ENCODE peak calls at places on chromosome 15, in six cellular contexts. X, E, W, D, U and J are unnamed samples. For H3K27me3, the result is how much of the 10 kb centered on the place peaks cover.

GRCh38 chr15:83323296-83323711 is 38.8 kb upstream of the BNC1 start:
- DNase-seq in X (no peak), E (peak), W (no peak), D (peak), U (no peak), J (no peak)

GRCh38 chr15:64841258-64842098 is at the start of gene PLEKHO2:
- DNase-seq in X (peak), E (peak), W (peak), D (peak), U (peak), J (peak)

GRCh38 chr15:40764766-40765136 is 883 bp downstream of the GCHFR start:
- DNase-seq in X (no peak), E (no peak), W (no peak), D (no peak), U (no peak), J (no peak)

GRCh38 chr15:27579738-27580137 is 519.4 kb downstream of the OCA2 start:
- DNase-seq in X (no peak), E (no peak), W (no peak), D (no peak), U (no peak), J (no peak)

GRCh38 chr15:101525087-101525669 is 35.7 kb upstream of the PCSK6 start:
- DNase-seq in X (no peak), E (no peak), W (no peak), D (no peak), U (no peak), J (no peak)

GRCh38 chr15:82566690-82567089 is 26.4 kb upstream of the RPS17 start:
- DNase-seq in X (no peak), E (peak), W (no peak), D (no peak), U (no peak), J (no peak)

GRCh38 chr15:66703540-66703941 is 1.5 kb downstream of the SMAD6 start:
- DNase-seq in X (peak), E (peak), W (peak), D (peak), U (no peak), J (peak)

GRCh38 chr15:90044916-90045371 is 43.8 kb downstream of the ZNF710 start:
- DNase-seq in X (no peak), E (no peak), W (no peak), D (no peak), U (no peak), J (no peak)

GRCh38 chr15:99076555-99077308 is 28.1 kb upstream of the SYNM start:
- DNase-seq in X (peak), E (peak), W (peak), D (peak), U (no peak), J (peak)

GRCh38 chr15:29870495-29871151 is 48.4 kb upstream of the TJP1 start:
- DNase-seq in X (no peak), E (no peak), W (peak), D (peak), U (no peak), J (no peak)

GRCh38 chr15:66802087-66803001 is 100.3 kb downstream of the SMAD6 start:
- DNase-seq in X (no peak), E (peak), W (no peak), D (no peak), U (no peak), J (no peak)

GRCh38 chr15:89828324-89829145 is 13.9 kb upstream of the ANPEP start:
- DNase-seq in X (no peak), E (peak), W (peak), D (peak), U (no peak), J (no peak)

GRCh38 chr15:79283252-79284048 is 928 bp downstream of the ANKRD34C start:
- DNase-seq in X (peak), E (peak), W (peak), D (peak), U (no peak), J (peak)

GRCh38 chr15:56339594-56339993 is 25.6 kb upstream of the TEX9 start:
- DNase-seq in X (no peak), E (no peak), W (no peak), D (no peak), U (no peak), J (no peak)

GRCh38 chr15:51623386-51623938 is 891 bp upstream of the DMXL2 start:
- DNase-seq in X (no peak), E (no peak), W (no peak), D (no peak), U (no peak), J (no peak)

GRCh38 chr15:72050700-72051099 is 67.2 kb downstream of the MYO9A start:
- DNase-seq in X (no peak), E (no peak), W (no peak), D (no peak), U (no peak), J (no peak)

GRCh38 chr15:80815076-80815475 is 35.9 kb downstream of the CEMIP start:
- DNase-seq in X (no peak), E (no peak), W (no peak), D (no peak), U (no peak), J (no peak)

GRCh38 chr15:66734961-66735908 is 33.2 kb downstream of the SMAD6 start:
- DNase-seq in X (no peak), E (no peak), W (no peak), D (no peak), U (no peak), J (no peak)

GRCh38 chr15:33402640-33403039 is 91.9 kb downstream of the RYR3 start:
- DNase-seq in X (no peak), E (no peak), W (no peak), D (no peak), U (no peak), J (no peak)

GRCh38 chr15:40279437-40280141 is 3.3 kb downstream of the ANKRD63 start:
- DNase-seq in X (peak), E (peak), W (peak), D (peak), U (no peak), J (peak)

GRCh38 chr15:65259367-65259781 is 27.3 kb downstream of the PARP16 start:
- DNase-seq in X (no peak), E (peak), W (no peak), D (peak), U (no peak), J (no peak)

GRCh38 chr15:90265271-90266060 is at the start of gene NGRN:
- DNase-seq in X (peak), E (peak), W (peak), D (peak), U (peak), J (peak)

GRCh38 chr15:37984368-37984767 is 49.9 kb downstream of the TMCO5A start:
- DNase-seq in X (no peak), E (no peak), W (no peak), D (no peak), U (no peak), J (no peak)

GRCh38 chr15:74134387-74135027 is 4.1 kb downstream of the ISLR2 start:
- DNase-seq in X (no peak), E (peak), W (peak), D (peak), U (no peak), J (peak)

GRCh38 chr15:67070150-67070549 is 4.7 kb downstream of the SMAD3 start:
- DNase-seq in X (no peak), E (no peak), W (no peak), D (no peak), U (no peak), J (no peak)

GRCh38 chr15:34349769-34350168 is 6.7 kb downstream of the NUTM1 start:
- DNase-seq in X (no peak), E (no peak), W (no peak), D (no peak), U (no peak), J (no peak)

GRCh38 chr15:70526974-70527325 is 236.4 kb downstream of the UACA start:
- DNase-seq in X (no peak), E (no peak), W (no peak), D (no peak), U (no peak), J (no peak)

GRCh38 chr15:28273468-28273867 is 48.5 kb downstream of the HERC2 start:
- DNase-seq in X (no peak), E (peak), W (peak), D (no peak), U (no peak), J (no peak)

GRCh38 chr15:88930579-88930978 is 17.4 kb upstream of the MFGE8 start:
- DNase-seq in X (no peak), E (no peak), W (no peak), D (no peak), U (no peak), J (no peak)

GRCh38 chr15:60673918-60674558 is 195.1 kb upstream of the ICE2 start:
- DNase-seq in X (no peak), E (peak), W (no peak), D (peak), U (no peak), J (no peak)

GRCh38 chr15:60669351-60669750 is 190.4 kb upstream of the ICE2 start:
- DNase-seq in X (no peak), E (no peak), W (no peak), D (no peak), U (no peak), J (no peak)

GRCh38 chr15:60673156-60673555 is 194.2 kb upstream of the ICE2 start:
- DNase-seq in X (no peak), E (no peak), W (no peak), D (no peak), U (no peak), J (no peak)

GRCh38 chr15:60674704-60675405 is 195.9 kb upstream of the ICE2 start:
- DNase-seq in X (no peak), E (peak), W (no peak), D (no peak), U (no peak), J (no peak)

DNA sequence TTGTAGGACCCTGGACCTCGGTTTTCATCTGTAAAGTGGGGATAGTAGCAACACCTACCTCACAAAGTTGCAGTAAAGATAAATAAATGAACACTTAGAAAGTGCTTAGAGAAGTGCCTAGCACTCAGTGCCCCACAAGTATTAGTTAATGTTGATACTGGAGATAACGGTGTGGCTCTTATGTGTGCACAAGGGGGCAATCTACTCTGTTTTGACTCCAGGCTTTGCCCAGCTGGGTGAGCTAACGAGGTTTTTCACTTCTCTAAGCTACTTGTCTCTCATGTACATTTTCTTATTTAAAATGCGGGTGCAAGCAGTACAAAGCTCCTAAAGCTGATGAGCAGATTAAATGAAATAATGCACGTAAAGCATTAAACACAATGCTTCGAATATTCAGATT is 193.5 kb upstream of the ICE2 start:
- DNase-seq in X (no peak), E (no peak), W (peak), D (no peak), U (no peak), J (no peak)
- TF ChIP-seq CTCF in X (no peak), E (no peak), W (peak), D (no peak), U (no peak), J (peak)

DNA sequence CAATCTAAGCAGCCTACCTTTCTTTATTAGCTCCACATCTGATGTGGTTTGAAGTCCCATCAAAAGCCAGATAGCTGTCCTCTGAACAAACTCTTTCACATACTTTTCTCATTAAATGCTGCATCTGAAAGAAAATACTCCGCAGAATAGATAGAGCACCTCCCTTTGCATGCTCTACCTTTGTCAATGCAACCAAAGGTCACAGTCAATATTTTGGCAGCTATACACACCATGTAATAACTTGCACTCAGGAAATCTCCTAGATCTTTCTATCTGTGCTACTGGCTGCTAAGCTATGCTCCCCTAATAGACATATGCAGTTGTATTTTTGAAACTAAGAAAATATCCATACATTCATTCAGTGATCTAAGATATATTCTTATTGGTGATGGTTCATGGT is 204.8 kb upstream of the ARRDC4 start:
- DNase-seq in X (no peak), E (no peak), W (no peak), D (no peak), U (no peak), J (no peak)
- H3K27me3 ChIP-seq in X (under half), E (under half), W (under half), D (under half), U (under half), J (under half)

DNA sequence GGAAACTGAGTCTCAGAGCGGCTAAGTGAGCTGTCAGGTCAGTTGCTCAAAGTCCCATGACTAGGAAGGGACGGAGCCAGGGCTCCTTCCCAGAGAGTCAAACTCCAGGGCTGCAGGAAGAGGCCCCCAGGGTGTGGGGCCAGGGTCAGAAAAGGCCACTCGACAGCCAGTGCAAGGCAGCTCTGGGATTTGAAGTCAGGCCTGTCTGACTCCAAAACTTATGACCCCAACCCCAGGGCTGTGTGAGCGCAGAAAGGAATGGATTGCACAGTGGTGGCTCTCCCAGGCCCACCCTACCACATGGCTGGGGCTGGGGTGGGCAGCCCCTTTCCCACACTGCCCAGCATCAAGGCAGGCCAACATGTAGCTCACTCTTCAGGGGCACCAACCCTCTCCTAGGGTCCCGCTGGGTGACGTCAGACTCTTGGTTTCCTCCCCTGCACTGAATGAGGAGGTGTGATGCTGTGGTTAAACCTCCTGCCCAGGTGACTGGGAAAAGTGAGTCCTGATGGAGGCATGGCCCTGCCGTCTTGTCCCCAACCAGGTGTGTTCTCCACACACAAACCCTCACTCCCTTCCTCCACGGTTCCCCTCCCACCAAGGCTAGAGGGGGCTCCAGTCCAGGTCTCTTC is 24.0 kb upstream of the CORO2B start:
- DNase-seq in X (no peak), E (no peak), W (no peak), D (no peak), U (no peak), J (no peak)
- H3K4me3 ChIP-seq in X (no peak), E (no peak), W (no peak), D (no peak), U (no peak), J (no peak)

DNA sequence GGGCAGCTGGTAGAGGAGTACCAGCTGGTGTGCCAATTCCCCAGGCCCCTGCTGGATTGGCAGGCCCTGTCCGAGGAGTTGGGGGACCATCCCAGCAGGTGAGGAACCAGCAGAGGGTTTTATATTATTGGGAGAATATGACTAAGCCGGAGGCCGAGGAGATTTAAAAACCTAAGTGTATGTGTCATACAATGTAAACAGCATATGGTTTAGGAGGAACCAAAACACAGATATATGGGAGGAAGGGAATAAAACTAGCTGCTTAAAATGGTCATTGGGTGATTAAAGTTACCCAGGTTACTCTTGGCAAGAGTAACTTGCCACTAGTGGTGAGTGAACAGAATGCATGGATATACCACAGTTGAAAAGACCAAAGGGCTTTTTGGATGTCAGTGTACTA is 22.1 kb downstream of the SNRPN start:
- DNase-seq in X (no peak), E (no peak), W (no peak), D (no peak), U (no peak), J (no peak)
- TF ChIP-seq CTCF in X (no peak), E (no peak), W (no peak), D (no peak), U (no peak), J (no peak)

GRCh38 chr15:77720155-77720554 is 87.4 kb upstream of the LINGO1 start:
- DNase-seq in X (no peak), E (no peak), W (no peak), D (no peak), U (no peak), J (no peak)
- H3K27me3 ChIP-seq in X (under half), E (under half), W (under half), D (under half), U (under half), J (under half)

GRCh38 chr15:31155136-31155535 is 53.6 kb upstream of the TRPM1 start:
- DNase-seq in X (no peak), E (no peak), W (no peak), D (no peak), U (no peak), J (no peak)
- H3K4me3 ChIP-seq in X (no peak), E (no peak), W (no peak), D (no peak), U (no peak), J (no peak)

DNA sequence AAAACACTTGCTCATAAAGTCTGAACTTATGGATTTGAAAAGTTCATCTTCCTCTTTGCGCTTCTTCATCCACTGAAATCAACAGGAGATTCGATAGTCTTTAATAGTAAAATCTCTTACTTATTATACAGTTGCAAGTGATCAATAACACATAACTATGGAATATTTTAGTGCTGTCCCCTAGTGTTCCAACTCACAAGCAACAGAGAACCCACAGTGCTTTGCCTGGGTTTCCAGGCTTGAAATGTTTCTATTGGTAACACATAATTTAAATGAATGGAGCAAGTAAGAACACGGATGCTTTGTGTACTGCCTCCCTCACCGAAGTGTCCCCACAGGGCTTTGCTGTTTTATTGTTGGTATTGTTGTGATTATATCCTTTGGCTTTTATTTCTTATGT is 93.5 kb downstream of the WDR72 start:
- DNase-seq in X (no peak), E (no peak), W (no peak), D (no peak), U (no peak), J (no peak)
- TF ChIP-seq CTCF in X (no peak), E (peak), W (peak), D (peak), U (no peak), J (no peak)